ENCODE peak calls at places on chromosomes 12 and 14, in eight cellular contexts. S is Ammon's horn, T is body of pancreas, V is glutamatergic neuron, X is bronchial epithelial cell, A is astrocyte of the cerebellum, O is AG20443, B is T-helper 1 cell. U is an unnamed sample.

GRCh38 chr12:57241556-57242310 is 9.3 kb downstream of the STAC3 start:
- DNase-seq in S (no peak), T (no peak), V (peak; percentile 66), X (no peak), A (no peak), O (no peak), B (no peak), U (no peak)

GRCh38 chr14:63249112-63249511 is 44.9 kb downstream of the RHOJ start:
- DNase-seq in S (peak; percentile 19), T (no peak), V (no peak), X (no peak), A (peak; percentile 53), O (peak; percentile 42), B (no peak), U (no peak)

GRCh38 chr12:3122841-3123678 is 45.9 kb downstream of the TSPAN9 start:
- DNase-seq in S (no peak), T (no peak), V (no peak), X (peak; percentile 35), A (peak; percentile 50), O (peak; percentile 80), B (no peak), U (no peak)

GRCh38 chr12:57983150-57983857 is 41.9 kb downstream of the ATP23 start:
- DNase-seq in S (peak; percentile 51), T (peak; percentile 47), V (peak; percentile 30), X (peak; percentile 65), A (peak; percentile 53), O (peak; percentile 34), B (no peak), U (no peak)

GRCh38 chr12:78931466-78931990 is 67.0 kb downstream of the SYT1 start:
- DNase-seq in S (peak; percentile 45), T (no peak), V (no peak), X (no peak), A (no peak), O (no peak), B (no peak), U (no peak)

GRCh38 chr12:124747426-124748161 is 116.1 kb downstream of the SCARB1 start:
- DNase-seq in S (no peak), T (no peak), V (no peak), X (peak; percentile 95), A (peak; percentile 96), O (peak; percentile 80), B (no peak), U (no peak)

GRCh38 chr14:95993768-95994592 is 45.2 kb upstream of the C14orf132 start:
- DNase-seq in S (peak; percentile 72), T (peak; percentile 26), V (peak; percentile 30), X (peak; percentile 33), A (peak; percentile 44), O (peak; percentile 68), B (no peak), U (no peak)

GRCh38 chr12:905273-906076 is 44.0 kb downstream of the RAD52 start:
- DNase-seq in S (no peak), T (no peak), V (no peak), X (no peak), A (no peak), O (no peak), B (no peak), U (no peak)

GRCh38 chr12:63955831-63956685 is 111.6 kb downstream of the SRGAP1 start:
- DNase-seq in S (peak; percentile 66), T (peak; percentile 56), V (no peak), X (peak; percentile 64), A (no peak), O (peak; percentile 34), B (no peak), U (no peak)

GRCh38 chr12:42498549-42499247 is 90.8 kb downstream of the PRICKLE1 start:
- DNase-seq in S (no peak), T (no peak), V (no peak), X (peak; percentile 18), A (no peak), O (peak; percentile 17), B (no peak), U (no peak)

GRCh38 chr12:2455410-2455809 is 339.4 kb upstream of the FKBP4 start:
- DNase-seq in S (no peak), T (no peak), V (no peak), X (no peak), A (no peak), O (no peak), B (no peak), U (no peak)

GRCh38 chr14:34012978-34013713 is 62.3 kb upstream of the EGLN3 start:
- DNase-seq in S (peak; percentile 29), T (no peak), V (no peak), X (peak; percentile 17), A (no peak), O (no peak), B (no peak), U (no peak)

GRCh38 chr12:51071663-51072062 is 11.7 kb downstream of the CSRNP2 start:
- DNase-seq in S (no peak), T (peak; percentile 48), V (no peak), X (no peak), A (no peak), O (no peak), B (no peak), U (no peak)

GRCh38 chr12:93777249-93777648 is 100.1 kb downstream of the CRADD start:
- DNase-seq in S (peak; percentile 42), T (no peak), V (no peak), X (no peak), A (no peak), O (peak; percentile 20), B (no peak), U (no peak)

GRCh38 chr14:95314609-95315008 is 5.1 kb downstream of the CLMN start:
- DNase-seq in S (no peak), T (no peak), V (no peak), X (peak; percentile 83), A (no peak), O (peak; percentile 32), B (no peak), U (no peak)

GRCh38 chr12:42309996-42310395 is 15.9 kb downstream of the ZCRB1 start:
- DNase-seq in S (no peak), T (no peak), V (no peak), X (no peak), A (no peak), O (no peak), B (no peak), U (no peak)

GRCh38 chr14:80996049-80996901 is 40.9 kb downstream of the TSHR start:
- DNase-seq in S (peak; percentile 89), T (peak; percentile 23), V (no peak), X (peak; percentile 89), A (peak; percentile 58), O (peak; percentile 82), B (no peak), U (no peak)

GRCh38 chr14:101812071-101812470 is 50.6 kb downstream of the PPP2R5C start:
- DNase-seq in S (no peak), T (no peak), V (no peak), X (no peak), A (no peak), O (no peak), B (no peak), U (no peak)

GRCh38 chr14:103329421-103330347 is 4.4 kb upstream of the EIF5 start:
- DNase-seq in S (peak; percentile 45), T (peak; percentile 51), V (no peak), X (peak; percentile 77), A (no peak), O (no peak), B (no peak), U (no peak)

GRCh38 chr12:116376354-116377193 is 99.1 kb upstream of the MED13L start:
- DNase-seq in S (no peak), T (no peak), V (no peak), X (peak; percentile 74), A (no peak), O (peak; percentile 72), B (no peak), U (no peak)

GRCh38 chr12:132154941-132155770 is 10.9 kb downstream of the NOC4L start:
- DNase-seq in S (no peak), T (no peak), V (peak; percentile 54), X (no peak), A (no peak), O (no peak), B (peak; percentile 6), U (no peak)

GRCh38 chr12:52254965-52255751 is 19.3 kb upstream of the KRT86 start:
- DNase-seq in S (no peak), T (no peak), V (no peak), X (no peak), A (no peak), O (no peak), B (no peak), U (no peak)

GRCh38 chr14:88470542-88471440 is 84.0 kb downstream of the PTPN21 start:
- DNase-seq in S (no peak), T (no peak), V (no peak), X (peak; percentile 44), A (peak; percentile 62), O (no peak), B (no peak), U (no peak)

GRCh38 chr14:101894365-101895113 is 69.8 kb upstream of the DYNC1H1 start:
- DNase-seq in S (no peak), T (no peak), V (no peak), X (no peak), A (no peak), O (no peak), B (no peak), U (no peak)

U was measured in activated naive CD4-positive, alpha-beta T cell.